ENCODE peak calls at places on chromosomes 16 and 17, in six cellular contexts. E is keratinocyte; B is HFFc6; X is upper lobe of right lung; D is AG04450; K is activated CD8-positive, alpha-beta T cell treated with anti-CD3 and anti-CD28 coated beads for 36 hours. U is an unnamed sample.

GRCh38 chr17:70604854-70605253 is 435.5 kb downstream of the KCNJ2 start:
- DNase-seq in K (no peak), X (no peak), B (no peak), D (no peak), E (no peak), U (no peak)

GRCh38 chr17:14715531-14715930 is 414.6 kb downstream of the HS3ST3B1 start:
- DNase-seq in E (no peak), K (no peak), B (no peak), X (no peak), D (no peak), U (no peak)

GRCh38 chr17:59367657-59368045 is 36.2 kb downstream of the YPEL2 start:
- DNase-seq in K (peak; percentile 17), B (no peak), E (no peak), D (no peak), X (no peak), U (peak; percentile 46)

GRCh38 chr17:64229815-64230550 is 33.1 kb downstream of the TEX2 start:
- DNase-seq in X (no peak), K (no peak), E (peak; percentile 50), B (no peak), D (no peak), U (no peak)

GRCh38 chr17:13385481-13385907 is 216.2 kb downstream of the HS3ST3A1 start:
- DNase-seq in E (no peak), B (peak; percentile 13), D (no peak), K (no peak), X (no peak), U (no peak)

GRCh38 chr16:69118994-69119393 is 13.4 kb downstream of the CHTF8 start:
- DNase-seq in B (no peak), D (no peak), X (peak; percentile 32), K (no peak), E (no peak), U (no peak)

GRCh38 chr16:3123986-3124886 is 10.6 kb upstream of the ZNF213 start:
- DNase-seq in K (peak; percentile 99), X (peak; percentile 98), E (peak; percentile 63), D (peak; percentile 74), B (peak; percentile 93), U (peak; percentile 92)

GRCh38 chr17:19317359-19318095 is 45.0 kb downstream of the B9D1 start:
- DNase-seq in X (peak; percentile 64), B (no peak), E (no peak), D (peak; percentile 21), K (no peak), U (peak; percentile 73)

GRCh38 chr16:54268340-54268739 is 18.2 kb downstream of the IRX3 start:
- DNase-seq in E (no peak), X (no peak), B (no peak), K (no peak), D (no peak), U (no peak)

GRCh38 chr16:81556715-81557284 is 112.2 kb downstream of the CMIP start:
- DNase-seq in X (no peak), E (no peak), K (no peak), D (no peak), B (no peak), U (no peak)

DNA sequence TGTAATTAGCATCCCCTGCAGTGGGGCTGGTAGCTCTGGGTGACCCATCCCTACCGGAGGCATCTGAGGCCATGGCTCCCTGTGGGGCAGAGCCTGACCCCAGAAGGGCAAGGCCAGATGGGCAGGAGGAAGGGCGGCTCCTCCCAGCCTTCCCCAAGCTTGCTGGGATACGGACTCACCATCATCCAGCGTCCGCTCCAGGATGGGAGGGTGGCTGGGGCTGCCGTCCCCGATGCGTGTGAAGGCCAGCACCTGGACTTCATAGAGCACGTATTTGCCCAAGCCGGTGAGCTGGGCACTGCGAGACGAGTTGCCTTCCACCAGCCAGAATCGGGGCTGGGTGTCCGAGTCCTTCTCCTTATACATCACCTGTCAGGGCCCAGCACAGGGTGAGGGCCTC is 81.6 kb upstream of the CDC42EP4 start:
- DNase-seq in X (no peak), B (no peak), K (no peak), D (no peak), E (no peak), U (no peak)
- TF ChIP-seq CTCF in X (no peak), B (no peak), K (no peak), D (no peak), E (no peak), U (no peak)

DNA sequence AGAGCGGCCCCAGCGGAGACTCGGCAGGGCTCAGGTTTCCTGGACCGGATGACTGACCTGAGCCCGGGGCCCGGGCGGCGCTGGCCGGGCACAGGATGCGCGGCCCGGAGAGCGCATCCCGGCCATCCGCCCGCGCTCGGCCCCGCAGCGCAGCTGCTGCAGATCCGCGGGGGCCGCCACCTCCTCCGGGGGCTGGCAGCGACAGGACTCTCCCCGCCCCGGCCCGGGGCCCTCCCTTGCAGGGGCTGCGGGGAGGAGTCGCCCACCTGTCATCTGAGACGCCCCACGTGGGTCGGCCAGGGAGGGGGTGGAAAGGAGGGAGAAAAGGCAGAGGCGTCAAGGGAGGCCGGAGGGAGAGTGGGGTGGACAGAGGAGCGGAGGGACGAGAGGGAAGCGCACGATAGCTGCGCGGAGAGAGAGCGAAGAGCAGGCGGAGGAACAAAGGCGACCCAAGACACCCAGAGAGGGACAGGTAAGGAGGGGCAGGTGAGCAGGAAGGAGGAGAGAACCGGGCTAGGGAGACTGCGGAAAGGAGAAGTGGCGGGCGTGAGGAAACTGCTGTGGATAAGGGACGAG is 471 bp upstream of the PRKAR1A start:
- DNase-seq in K (peak; percentile 79), D (peak; percentile 33), E (no peak), X (peak; percentile 91), B (peak; percentile 63), U (peak; percentile 73)
- TF ChIP-seq CTCF in K (no peak), D (no peak), E (no peak), X (no peak), B (peak; percentile 4), U (no peak)

GRCh38 chr16:87014112-87014511 is 303.1 kb downstream of the C16orf95 start:
- DNase-seq in K (no peak), X (no peak), B (no peak), E (no peak), D (no peak), U (no peak)

GRCh38 chr16:87016056-87016455 is 301.1 kb downstream of the C16orf95 start:
- DNase-seq in K (no peak), X (no peak), B (no peak), E (no peak), D (no peak), U (no peak)

GRCh38 chr16:87012954-87013938 is 303.9 kb downstream of the C16orf95 start:
- DNase-seq in X (no peak), D (no peak), K (no peak), B (no peak), E (no peak), U (no peak)

GRCh38 chr16:87016636-87017035 is 300.6 kb downstream of the C16orf95 start:
- DNase-seq in X (no peak), E (no peak), K (no peak), B (no peak), D (no peak), U (no peak)

GRCh38 chr16:87017388-87018012 is 299.7 kb downstream of the C16orf95 start:
- DNase-seq in E (no peak), B (peak; percentile 81), X (no peak), D (peak; percentile 46), K (peak; percentile 14), U (peak; percentile 85)
- TF ChIP-seq CTCF in E (peak; percentile 18), B (peak; percentile 70), X (no peak), D (peak; percentile 50), K (no peak), U (peak; percentile 47)

DNA sequence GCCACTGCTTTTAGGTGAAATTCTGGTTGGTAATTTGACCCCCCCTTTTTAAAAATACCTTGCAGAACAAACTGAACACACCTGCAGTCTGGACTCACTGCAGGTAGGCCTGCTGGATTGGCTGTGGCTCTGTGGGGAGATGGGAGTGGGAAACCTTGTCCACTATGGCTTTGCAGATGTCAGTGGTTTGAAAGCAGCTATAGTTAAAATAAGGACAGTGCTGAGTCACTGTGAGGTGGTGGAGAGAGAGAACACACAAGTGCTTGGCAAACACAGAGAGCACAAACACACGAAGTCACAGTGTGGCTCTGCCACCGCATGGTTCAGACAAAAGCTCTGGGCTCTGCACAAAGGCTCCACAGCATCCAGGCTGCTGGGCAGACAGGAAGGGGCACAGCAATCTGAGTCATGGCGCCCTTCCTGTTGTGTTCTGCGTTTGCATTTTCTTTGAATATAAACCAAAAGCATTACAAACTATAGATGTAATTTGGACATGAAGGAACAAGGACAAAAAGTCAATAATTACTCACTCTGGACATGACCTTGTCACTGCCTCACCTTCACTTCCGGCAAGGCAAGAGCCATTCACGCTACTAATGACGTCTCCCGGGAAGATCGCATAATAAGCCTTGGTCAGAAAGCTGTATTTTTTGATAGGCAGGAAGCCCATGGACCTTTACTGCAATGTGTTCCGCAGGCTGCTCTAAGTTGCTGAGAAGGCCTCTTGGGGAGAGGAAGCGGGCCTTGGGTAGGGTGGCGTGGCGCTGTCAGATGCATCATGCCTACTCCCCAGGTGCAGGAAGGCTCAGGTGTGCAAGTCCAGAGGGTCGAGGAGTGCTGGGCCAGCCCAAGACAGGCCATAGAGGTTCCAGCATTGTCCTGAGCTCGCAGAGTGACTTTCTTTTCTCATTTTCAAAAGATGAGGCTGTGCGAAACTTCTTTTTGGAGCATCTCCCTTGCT is 60.1 kb upstream of the MED9 start:
- DNase-seq in E (no peak), D (no peak), X (peak; percentile 75), K (peak; percentile 62), B (peak; percentile 73), U (peak; percentile 68)
- TF ChIP-seq CTCF in E (no peak), D (no peak), X (no peak), K (no peak), B (no peak), U (no peak)

GRCh38 chr16:47873434-47873833 is 282.4 kb downstream of the ABCC12 start:
- DNase-seq in K (peak; percentile 18), E (no peak), B (no peak), D (no peak), X (no peak), U (no peak)
- TF ChIP-seq CTCF in K (no peak), E (peak; percentile 29), B (peak; percentile 43), D (peak; percentile 20), X (no peak), U (no peak)

DNA sequence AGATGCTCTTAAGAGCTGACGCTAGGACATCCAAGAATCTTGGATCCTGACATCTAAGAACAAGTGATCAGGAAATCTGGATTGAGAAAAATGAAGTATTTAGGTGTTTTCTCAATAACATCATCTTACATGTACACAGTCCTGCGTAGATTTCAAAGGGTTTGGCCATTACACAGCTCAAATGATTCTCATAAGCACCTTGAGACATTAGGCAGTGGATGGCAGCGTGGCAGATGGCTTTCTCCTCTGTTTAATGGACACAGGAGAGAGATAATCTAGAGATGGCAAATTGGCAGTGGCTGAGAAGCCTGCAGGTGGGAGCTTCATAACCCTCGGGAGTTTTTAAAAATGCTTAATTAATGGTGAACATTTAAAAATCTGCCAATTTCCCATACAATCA is 137.6 kb downstream of the ZFHX3 start:
- DNase-seq in K (no peak), E (no peak), B (no peak), X (no peak), D (no peak), U (no peak)
- TF ChIP-seq CTCF in K (no peak), E (no peak), B (no peak), X (no peak), D (no peak), U (no peak)